ENCODE peak calls at places on chromosomes 4 and X, in nine cellular contexts. One of them, this sample, is unnamed.

GRCh38 chr4:20682853-20683252 is 17.4 kb upstream of the PACRGL start:
- DNase-seq in aorta: no peak
- DNase-seq in transverse colon: no peak
- DNase-seq in CD8-positive, alpha-beta T cell: no peak
- DNase-seq in PC-3: no peak
- DNase-seq in GM23248: no peak
- DNase-seq in PC-9: no peak
- DNase-seq in substantia nigra: no peak
- DNase-seq in fibroblast of lung: no peak
- DNase-seq in this sample: no peak

GRCh38 chrX:48083212-48083611 is 11.8 kb upstream of the ZNF630 start:
- DNase-seq in fibroblast of lung: peak; percentile 53
- DNase-seq in CD8-positive, alpha-beta T cell: peak; percentile 31
- DNase-seq in PC-9: peak; percentile 18
- DNase-seq in transverse colon: peak; percentile 40
- DNase-seq in aorta: no peak
- DNase-seq in GM23248: peak; percentile 61
- DNase-seq in substantia nigra: peak; percentile 4
- DNase-seq in PC-3: peak; percentile 73
- DNase-seq in this sample: no peak

GRCh38 chr4:170420255-170420693 is 330.5 kb upstream of the AADAT start:
- DNase-seq in fibroblast of lung: peak; percentile 8
- DNase-seq in substantia nigra: no peak
- DNase-seq in PC-3: peak; percentile 14
- DNase-seq in PC-9: no peak
- DNase-seq in GM23248: peak; percentile 22
- DNase-seq in CD8-positive, alpha-beta T cell: no peak
- DNase-seq in aorta: no peak
- DNase-seq in transverse colon: no peak
- DNase-seq in this sample: no peak

GRCh38 chrX:135625995-135626394 is 87.4 kb upstream of the CT45A1 start:
- DNase-seq in CD8-positive, alpha-beta T cell: no peak
- DNase-seq in PC-9: peak; percentile 4
- DNase-seq in fibroblast of lung: no peak
- DNase-seq in GM23248: peak; percentile 33
- DNase-seq in transverse colon: no peak
- DNase-seq in substantia nigra: no peak
- DNase-seq in PC-3: peak; percentile 39
- DNase-seq in aorta: no peak
- DNase-seq in this sample: no peak

GRCh38 chr4:118363166-118363565 is 10.4 kb upstream of the PRSS12 start:
- DNase-seq in transverse colon: no peak
- DNase-seq in fibroblast of lung: no peak
- DNase-seq in CD8-positive, alpha-beta T cell: no peak
- DNase-seq in substantia nigra: no peak
- DNase-seq in PC-9: no peak
- DNase-seq in GM23248: no peak
- DNase-seq in PC-3: no peak
- DNase-seq in aorta: no peak
- DNase-seq in this sample: no peak

GRCh38 chr4:68461790-68462189 is 14.5 kb downstream of the TMPRSS11E start:
- DNase-seq in PC-3: no peak
- DNase-seq in CD8-positive, alpha-beta T cell: no peak
- DNase-seq in fibroblast of lung: no peak
- DNase-seq in transverse colon: no peak
- DNase-seq in GM23248: no peak
- DNase-seq in PC-9: no peak
- DNase-seq in aorta: no peak
- DNase-seq in substantia nigra: no peak
- DNase-seq in this sample: no peak

GRCh38 chr4:182140547-182140946 is 102.7 kb upstream of the TENM3 start:
- DNase-seq in CD8-positive, alpha-beta T cell: no peak
- DNase-seq in GM23248: no peak
- DNase-seq in fibroblast of lung: no peak
- DNase-seq in substantia nigra: no peak
- DNase-seq in PC-3: no peak
- DNase-seq in transverse colon: no peak
- DNase-seq in aorta: no peak
- DNase-seq in PC-9: no peak
- DNase-seq in this sample: no peak

GRCh38 chr4:27184508-27185155 is 324.0 kb downstream of the STIM2 start:
- DNase-seq in GM23248: no peak
- DNase-seq in substantia nigra: no peak
- DNase-seq in CD8-positive, alpha-beta T cell: no peak
- DNase-seq in fibroblast of lung: no peak
- DNase-seq in PC-9: no peak
- DNase-seq in aorta: no peak
- DNase-seq in transverse colon: no peak
- DNase-seq in PC-3: peak; percentile 33
- DNase-seq in this sample: no peak

GRCh38 chrX:9635805-9636204 is 129.8 kb downstream of the GPR143 start:
- DNase-seq in CD8-positive, alpha-beta T cell: no peak
- DNase-seq in fibroblast of lung: peak; percentile 40
- DNase-seq in substantia nigra: no peak
- DNase-seq in PC-9: no peak
- DNase-seq in aorta: no peak
- DNase-seq in PC-3: no peak
- DNase-seq in transverse colon: no peak
- DNase-seq in GM23248: peak; percentile 19
- DNase-seq in this sample: no peak

GRCh38 chr4:11455201-11455835 is 26.6 kb upstream of the HS3ST1 start:
- DNase-seq in substantia nigra: no peak
- DNase-seq in CD8-positive, alpha-beta T cell: no peak
- DNase-seq in PC-3: no peak
- DNase-seq in transverse colon: peak; percentile 37
- DNase-seq in aorta: no peak
- DNase-seq in fibroblast of lung: no peak
- DNase-seq in PC-9: no peak
- DNase-seq in GM23248: no peak
- DNase-seq in this sample: no peak

GRCh38 chr4:16864199-16864598 is 34.2 kb downstream of the LDB2 start:
- DNase-seq in transverse colon: no peak
- DNase-seq in fibroblast of lung: no peak
- DNase-seq in GM23248: no peak
- DNase-seq in substantia nigra: no peak
- DNase-seq in aorta: no peak
- DNase-seq in CD8-positive, alpha-beta T cell: no peak
- DNase-seq in PC-3: no peak
- DNase-seq in PC-9: no peak
- DNase-seq in this sample: no peak

GRCh38 chrX:13167444-13168207 is 123.2 kb upstream of the FAM9C start:
- DNase-seq in fibroblast of lung: no peak
- DNase-seq in substantia nigra: no peak
- DNase-seq in transverse colon: no peak
- DNase-seq in PC-3: no peak
- DNase-seq in PC-9: no peak
- DNase-seq in aorta: no peak
- DNase-seq in CD8-positive, alpha-beta T cell: no peak
- DNase-seq in GM23248: peak; percentile 67
- DNase-seq in this sample: no peak

GRCh38 chrX:39816871-39817731 is 280.7 kb downstream of the BCOR start:
- DNase-seq in CD8-positive, alpha-beta T cell: no peak
- DNase-seq in PC-3: no peak
- DNase-seq in aorta: no peak
- DNase-seq in fibroblast of lung: peak; percentile 28
- DNase-seq in transverse colon: no peak
- DNase-seq in GM23248: peak; percentile 81
- DNase-seq in PC-9: no peak
- DNase-seq in substantia nigra: no peak
- DNase-seq in this sample: no peak
- H3K27ac ChIP-seq in CD8-positive, alpha-beta T cell: no peak overlapping the region
- H3K27ac ChIP-seq in PC-3: no peak overlapping the region
- H3K27ac ChIP-seq in aorta: no peak overlapping the region
- H3K27ac ChIP-seq in fibroblast of lung: peak overlapping the region; percentile 1
- H3K27ac ChIP-seq in transverse colon: no peak overlapping the region
- H3K27ac ChIP-seq in GM23248: peak overlapping the region; percentile 77
- H3K27ac ChIP-seq in PC-9: no peak overlapping the region
- H3K27ac ChIP-seq in substantia nigra: no peak overlapping the region
- H3K27ac ChIP-seq in this sample: no peak overlapping the region

GRCh38 chrX:119505945-119506344 is 37.7 kb downstream of the SLC25A5 start:
- DNase-seq in substantia nigra: no peak
- DNase-seq in fibroblast of lung: no peak
- DNase-seq in PC-3: no peak
- DNase-seq in GM23248: no peak
- DNase-seq in CD8-positive, alpha-beta T cell: no peak
- DNase-seq in transverse colon: peak; percentile 38
- DNase-seq in aorta: no peak
- DNase-seq in PC-9: no peak
- DNase-seq in this sample: no peak

GRCh38 chrX:119512145-119512800 is 44.0 kb downstream of the SLC25A5 start:
- DNase-seq in transverse colon: peak; percentile 70
- DNase-seq in CD8-positive, alpha-beta T cell: no peak
- DNase-seq in fibroblast of lung: peak; percentile 69
- DNase-seq in GM23248: peak; percentile 76
- DNase-seq in PC-3: peak; percentile 85
- DNase-seq in PC-9: peak; percentile 80
- DNase-seq in substantia nigra: peak; percentile 27
- DNase-seq in aorta: peak; percentile 78
- DNase-seq in this sample: no peak

GRCh38 chrX:119502727-119503483 is 34.7 kb downstream of the SLC25A5 start:
- DNase-seq in GM23248: peak; percentile 82
- DNase-seq in transverse colon: peak; percentile 85
- DNase-seq in fibroblast of lung: peak; percentile 12
- DNase-seq in PC-9: peak; percentile 78
- DNase-seq in CD8-positive, alpha-beta T cell: peak; percentile 15
- DNase-seq in aorta: peak; percentile 57
- DNase-seq in PC-3: peak; percentile 86
- DNase-seq in substantia nigra: no peak
- DNase-seq in this sample: peak; percentile 68

GRCh38 chrX:119503484-119503861 is 35.2 kb downstream of the SLC25A5 start:
- DNase-seq in PC-9: peak; percentile 88
- DNase-seq in substantia nigra: peak; percentile 18
- DNase-seq in GM23248: peak; percentile 90
- DNase-seq in fibroblast of lung: peak; percentile 73
- DNase-seq in transverse colon: peak; percentile 47
- DNase-seq in CD8-positive, alpha-beta T cell: no peak
- DNase-seq in aorta: peak; percentile 84
- DNase-seq in PC-3: peak; percentile 93
- DNase-seq in this sample: peak; percentile 75

DNA sequence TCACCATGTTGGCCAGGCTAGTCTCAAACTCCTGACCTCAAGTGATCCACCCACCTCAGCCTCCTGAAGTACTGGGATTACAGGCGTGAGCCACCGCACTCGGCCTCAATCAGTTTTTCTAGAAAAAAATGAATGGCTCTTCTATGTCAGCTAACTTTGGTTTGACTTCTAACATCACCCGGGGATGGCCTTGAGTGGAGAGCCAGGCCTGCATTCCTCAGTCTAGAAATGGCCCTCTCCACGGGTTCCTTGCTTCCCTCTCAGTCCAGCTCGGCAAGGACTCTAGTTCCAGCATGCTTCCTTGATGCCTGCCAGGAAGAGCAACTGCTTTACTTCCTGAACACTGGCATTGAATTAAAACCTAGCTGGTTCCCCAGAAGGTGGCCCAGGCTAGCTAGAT is 39.0 kb downstream of the SLC25A5 start:
- DNase-seq in PC-9: no peak
- DNase-seq in aorta: no peak
- DNase-seq in CD8-positive, alpha-beta T cell: no peak
- DNase-seq in GM23248: no peak
- DNase-seq in substantia nigra: no peak
- DNase-seq in PC-3: no peak
- DNase-seq in fibroblast of lung: no peak
- DNase-seq in transverse colon: no peak
- DNase-seq in this sample: no peak
- H3K27ac ChIP-seq in PC-9: peak overlapping the region; percentile 1
- H3K27ac ChIP-seq in aorta: no peak overlapping the region
- H3K27ac ChIP-seq in CD8-positive, alpha-beta T cell: no peak overlapping the region
- H3K27ac ChIP-seq in GM23248: no peak overlapping the region
- H3K27ac ChIP-seq in substantia nigra: no peak overlapping the region
- H3K27ac ChIP-seq in PC-3: no peak overlapping the region
- H3K27ac ChIP-seq in fibroblast of lung: no peak overlapping the region
- H3K27ac ChIP-seq in transverse colon: peak overlapping the region; percentile 8
- H3K27ac ChIP-seq in this sample: peak overlapping the region; percentile 54

GRCh38 chr4:184475096-184475461 is 729 bp upstream of the IRF2 start:
- DNase-seq in PC-3: peak; percentile 34
- DNase-seq in aorta: peak; percentile 79
- DNase-seq in CD8-positive, alpha-beta T cell: peak; percentile 51
- DNase-seq in substantia nigra: peak; percentile 50
- DNase-seq in GM23248: peak; percentile 79
- DNase-seq in fibroblast of lung: peak; percentile 71
- DNase-seq in transverse colon: peak; percentile 62
- DNase-seq in PC-9: peak; percentile 16
- DNase-seq in this sample: no peak

GRCh38 chr4:184476660-184477059 is 2.3 kb upstream of the IRF2 start:
- DNase-seq in PC-3: no peak
- DNase-seq in substantia nigra: peak; percentile 18
- DNase-seq in PC-9: no peak
- DNase-seq in aorta: no peak
- DNase-seq in transverse colon: no peak
- DNase-seq in CD8-positive, alpha-beta T cell: peak; percentile 18
- DNase-seq in fibroblast of lung: no peak
- DNase-seq in GM23248: no peak
- DNase-seq in this sample: no peak

GRCh38 chr4:184479516-184479950 is 5.2 kb upstream of the IRF2 start:
- DNase-seq in CD8-positive, alpha-beta T cell: no peak
- DNase-seq in substantia nigra: no peak
- DNase-seq in PC-9: no peak
- DNase-seq in fibroblast of lung: peak; percentile 46
- DNase-seq in GM23248: peak; percentile 11
- DNase-seq in PC-3: no peak
- DNase-seq in transverse colon: no peak
- DNase-seq in aorta: no peak
- DNase-seq in this sample: no peak

GRCh38 chr4:184474261-184475095 is at the start of gene IRF2:
- DNase-seq in PC-3: peak; percentile 90
- DNase-seq in transverse colon: peak; percentile 98
- DNase-seq in substantia nigra: peak; percentile 94
- DNase-seq in CD8-positive, alpha-beta T cell: peak; percentile 94
- DNase-seq in fibroblast of lung: peak; percentile 98
- DNase-seq in PC-9: peak; percentile 93
- DNase-seq in aorta: peak; percentile 98
- DNase-seq in GM23248: peak; percentile 99
- DNase-seq in this sample: peak; percentile 96

GRCh38 chr4:184477201-184477999 is 3.0 kb upstream of the IRF2 start:
- DNase-seq in transverse colon: no peak
- DNase-seq in aorta: no peak
- DNase-seq in substantia nigra: peak; percentile 67
- DNase-seq in PC-3: no peak
- DNase-seq in CD8-positive, alpha-beta T cell: no peak
- DNase-seq in GM23248: no peak
- DNase-seq in PC-9: no peak
- DNase-seq in fibroblast of lung: no peak
- DNase-seq in this sample: no peak
- H3K27ac ChIP-seq in transverse colon: peak overlapping the region; percentile 100
- H3K27ac ChIP-seq in aorta: no peak overlapping the region
- H3K27ac ChIP-seq in substantia nigra: peak overlapping the region; percentile 99
- H3K27ac ChIP-seq in PC-3: no peak overlapping the region
- H3K27ac ChIP-seq in CD8-positive, alpha-beta T cell: no peak overlapping the region
- H3K27ac ChIP-seq in GM23248: no peak overlapping the region
- H3K27ac ChIP-seq in PC-9: no peak overlapping the region
- H3K27ac ChIP-seq in fibroblast of lung: no peak overlapping the region
- H3K27ac ChIP-seq in this sample: no peak overlapping the region

DNA sequence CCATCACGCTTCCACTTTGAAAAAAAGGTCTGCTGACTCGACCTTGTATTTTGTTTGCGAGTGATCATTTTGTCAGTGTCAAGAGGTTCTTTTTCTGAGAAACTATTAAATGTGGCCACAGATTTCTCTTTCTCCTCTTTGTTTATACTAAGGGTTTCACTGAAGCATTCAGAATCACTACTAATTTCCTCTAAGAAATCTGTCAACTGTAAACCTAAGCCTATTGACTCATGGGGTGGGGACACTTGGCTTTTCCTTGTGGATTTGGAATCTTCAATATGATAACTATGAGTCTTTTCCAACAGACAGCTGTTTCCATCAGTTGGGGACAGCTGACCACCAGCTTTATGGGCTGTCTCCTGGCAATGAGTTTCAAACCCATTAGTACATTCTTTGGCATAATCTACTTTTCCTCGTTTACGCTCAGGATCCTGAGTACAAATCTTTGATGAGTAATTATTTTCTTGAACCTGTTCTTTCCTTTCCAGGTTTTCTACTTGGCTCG is 13.8 kb downstream of the PGRMC1 start:
- DNase-seq in transverse colon: no peak
- DNase-seq in PC-9: no peak
- DNase-seq in GM23248: peak; percentile 16
- DNase-seq in PC-3: no peak
- DNase-seq in fibroblast of lung: peak; percentile 10
- DNase-seq in aorta: no peak
- DNase-seq in CD8-positive, alpha-beta T cell: no peak
- DNase-seq in substantia nigra: no peak
- DNase-seq in this sample: no peak
- H3K27ac ChIP-seq in transverse colon: no peak overlapping the region
- H3K27ac ChIP-seq in PC-9: no peak overlapping the region
- H3K27ac ChIP-seq in GM23248: no peak overlapping the region
- H3K27ac ChIP-seq in PC-3: no peak overlapping the region
- H3K27ac ChIP-seq in fibroblast of lung: no peak overlapping the region
- H3K27ac ChIP-seq in aorta: no peak overlapping the region
- H3K27ac ChIP-seq in CD8-positive, alpha-beta T cell: no peak overlapping the region
- H3K27ac ChIP-seq in substantia nigra: no peak overlapping the region
- H3K27ac ChIP-seq in this sample: no peak overlapping the region

This sample was measured in RWPE2.